ENCODE peak calls at places on chromosomes 13 and 19, in four cellular contexts. I, E, U and F are unnamed samples.

GRCh38 chr13:20637811-20638210 is 65.7 kb upstream of the IL17D start:
- DNase-seq in I (no peak), E (no peak), U (no peak), F (no peak)

GRCh38 chr19:18121166-18121565 is 23.6 kb downstream of the MAST3 start:
- DNase-seq in I (no peak), E (no peak), U (no peak), F (no peak)

GRCh38 chr13:96581741-96582140 is 412.5 kb downstream of the OXGR1 start:
- DNase-seq in I (no peak), E (no peak), U (no peak), F (no peak)

GRCh38 chr13:98142427-98143156 is at the start of gene FARP1:
- DNase-seq in I (peak), E (no peak), U (peak), F (no peak)

GRCh38 chr19:21922276-21922675 is 86.3 kb upstream of the ZNF43 start:
- DNase-seq in I (no peak), E (no peak), U (no peak), F (no peak)

GRCh38 chr13:113116871-113117271 is 5.7 kb upstream of the F10 start:
- DNase-seq in I (no peak), E (no peak), U (no peak), F (no peak)

GRCh38 chr13:96075953-96076543 is 13.9 kb upstream of the HS6ST3 start:
- DNase-seq in I (peak), E (no peak), U (no peak), F (no peak)

GRCh38 chr19:7799640-7800355 is 30.2 kb upstream of the EVI5L start:
- DNase-seq in I (peak), E (no peak), U (peak), F (peak)

GRCh38 chr19:14434543-14435319 is 1.6 kb downstream of the PKN1 start:
- DNase-seq in I (peak), E (no peak), U (peak), F (peak)

GRCh38 chr13:93700115-93700514 is 473.5 kb downstream of the GPC6 start:
- DNase-seq in I (peak), E (no peak), U (no peak), F (no peak)

GRCh38 chr13:30905932-30906383 is at the start of gene MEDAG:
- DNase-seq in I (peak), E (no peak), U (no peak), F (peak)

GRCh38 chr19:4388171-4389063 is 11.9 kb downstream of the SH3GL1 start:
- DNase-seq in I (no peak), E (no peak), U (no peak), F (no peak)

GRCh38 chr13:98318263-98318878 is 141.3 kb upstream of the RNF113B start:
- DNase-seq in I (no peak), E (no peak), U (no peak), F (no peak)

GRCh38 chr13:49265822-49266221 is 18.1 kb downstream of the CDADC1 start:
- DNase-seq in I (peak), E (no peak), U (no peak), F (peak)

GRCh38 chr13:110942248-110942981 is 27.5 kb upstream of the ANKRD10 start:
- DNase-seq in I (no peak), E (no peak), U (no peak), F (no peak)

GRCh38 chr13:41050041-41050440 is 11.3 kb upstream of the WBP4 start:
- DNase-seq in I (no peak), E (no peak), U (no peak), F (no peak)

GRCh38 chr19:13803038-13803437 is 7.8 kb downstream of the ZSWIM4 start:
- DNase-seq in I (no peak), E (no peak), U (no peak), F (no peak)

GRCh38 chr19:38425222-38425809 is 703 bp downstream of the RASGRP4 start:
- DNase-seq in I (no peak), E (no peak), U (no peak), F (no peak)